ENCODE peak calls at places on chromosomes 1 and 21, in seven cellular contexts. Z is iris pigment epithelial cell; V is activated CD8-positive, alpha-beta memory T cell treated with anti-CD3 and anti-CD28 coated beads for 1 hour; B is renal cortical epithelial cell; X is stimulated activated CD8-positive, alpha-beta memory T cell treated with anti-CD3 and anti-CD28 coated beads, Interleukin-2, amount 100 ng/mL, for 48 hours; Y is MV-4-11; E is fibroblast of mammary gland. Q is an unnamed sample.

GRCh38 chr21:34733866-34734265 is 65.1 kb downstream of the CLIC6 start:
- DNase-seq in Z (no peak), V (no peak), B (no peak), X (no peak), Y (no peak), E (peak), Q (no peak)

GRCh38 chr1:81414417-81415087 is 386.2 kb upstream of the ADGRL2 start:
- DNase-seq in Z (peak), V (no peak), B (peak), X (no peak), Y (peak), E (peak), Q (peak)

GRCh38 chr1:12595839-12596821 is 21.9 kb downstream of the DHRS3 start:
- DNase-seq in Z (peak), V (no peak), B (peak), X (no peak), Y (peak), E (peak), Q (peak)

GRCh38 chr1:214452152-214452806 is 99.1 kb downstream of the PTPN14 start:
- DNase-seq in Z (no peak), V (no peak), B (no peak), X (no peak), Y (peak), E (no peak), Q (no peak)

GRCh38 chr1:78061825-78062523 is 16.2 kb downstream of the GIPC2 start:
- DNase-seq in Z (peak), V (no peak), B (peak), X (no peak), Y (no peak), E (peak), Q (peak)

GRCh38 chr21:46159841-46160562 is 4.6 kb upstream of the FTCD start:
- DNase-seq in Z (no peak), V (no peak), B (no peak), X (no peak), Y (no peak), E (no peak), Q (no peak)

GRCh38 chr1:64933296-64934070 is 32.9 kb downstream of the JAK1 start:
- DNase-seq in Z (peak), V (no peak), B (peak), X (no peak), Y (peak), E (peak), Q (no peak)

GRCh38 chr1:225451340-225451739 is 23.5 kb upstream of the LBR start:
- DNase-seq in Z (no peak), V (no peak), B (peak), X (no peak), Y (peak), E (no peak), Q (no peak)

GRCh38 chr1:201495447-201496295 is 11.3 kb downstream of the CSRP1 start:
- DNase-seq in Z (peak), V (no peak), B (no peak), X (no peak), Y (no peak), E (peak), Q (no peak)